ENCODE peak calls at places on chromosomes 4 and X, in ten cellular contexts. One of them, this sample, is unnamed. For H3K9me3, the result is how much of the 10 kb centered on the place peaks cover.

GRCh38 chrX:68833448-68833805 is 4.6 kb downstream of the EFNB1 start:
- DNase-seq in tibial nerve: no peak
- DNase-seq in Caco-2: no peak
- DNase-seq in right cardiac atrium: no peak
- DNase-seq in fibroblast of lung: no peak
- DNase-seq in neural progenitor cell: no peak
- DNase-seq in psoas muscle: no peak
- DNase-seq in body of pancreas: no peak
- DNase-seq in SJCRH30: no peak
- DNase-seq in heart right ventricle: no peak
- DNase-seq in this sample: no peak

GRCh38 chrX:136920001-136920400 is 39.5 kb upstream of the RBMX start:
- DNase-seq in tibial nerve: no peak
- DNase-seq in Caco-2: no peak
- DNase-seq in right cardiac atrium: no peak
- DNase-seq in fibroblast of lung: no peak
- DNase-seq in neural progenitor cell: no peak
- DNase-seq in psoas muscle: no peak
- DNase-seq in body of pancreas: no peak
- DNase-seq in SJCRH30: no peak
- DNase-seq in heart right ventricle: no peak
- DNase-seq in this sample: no peak

GRCh38 chr4:76293705-76294274 is 12.7 kb upstream of the STBD1 start:
- DNase-seq in tibial nerve: no peak
- DNase-seq in Caco-2: no peak
- DNase-seq in right cardiac atrium: peak
- DNase-seq in fibroblast of lung: no peak
- DNase-seq in neural progenitor cell: no peak
- DNase-seq in psoas muscle: no peak
- DNase-seq in body of pancreas: peak
- DNase-seq in SJCRH30: no peak
- DNase-seq in heart right ventricle: no peak
- DNase-seq in this sample: no peak

GRCh38 chr4:61638600-61638999 is 438.5 kb downstream of the ADGRL3 start:
- DNase-seq in tibial nerve: no peak
- DNase-seq in Caco-2: no peak
- DNase-seq in right cardiac atrium: no peak
- DNase-seq in fibroblast of lung: peak
- DNase-seq in neural progenitor cell: no peak
- DNase-seq in psoas muscle: no peak
- DNase-seq in body of pancreas: no peak
- DNase-seq in SJCRH30: no peak
- DNase-seq in heart right ventricle: no peak
- DNase-seq in this sample: no peak

GRCh38 chr4:73499996-73500765 is 18.6 kb downstream of the AFM start:
- DNase-seq in tibial nerve: no peak
- DNase-seq in Caco-2: no peak
- DNase-seq in right cardiac atrium: no peak
- DNase-seq in fibroblast of lung: peak
- DNase-seq in neural progenitor cell: no peak
- DNase-seq in psoas muscle: no peak
- DNase-seq in body of pancreas: peak
- DNase-seq in SJCRH30: no peak
- DNase-seq in heart right ventricle: no peak
- DNase-seq in this sample: no peak

GRCh38 chr4:56206258-56206657 is 181.0 kb downstream of the AASDH start:
- DNase-seq in tibial nerve: no peak
- DNase-seq in Caco-2: no peak
- DNase-seq in right cardiac atrium: no peak
- DNase-seq in fibroblast of lung: no peak
- DNase-seq in neural progenitor cell: no peak
- DNase-seq in psoas muscle: no peak
- DNase-seq in body of pancreas: no peak
- DNase-seq in SJCRH30: no peak
- DNase-seq in heart right ventricle: no peak
- DNase-seq in this sample: no peak

GRCh38 chr4:169058312-169058711 is 48.3 kb upstream of the CBR4 start:
- DNase-seq in tibial nerve: no peak
- DNase-seq in Caco-2: no peak
- DNase-seq in right cardiac atrium: no peak
- DNase-seq in fibroblast of lung: no peak
- DNase-seq in neural progenitor cell: no peak
- DNase-seq in psoas muscle: peak
- DNase-seq in body of pancreas: no peak
- DNase-seq in SJCRH30: no peak
- DNase-seq in heart right ventricle: peak
- DNase-seq in this sample: no peak

GRCh38 chr4:108483650-108484049 is 136.7 kb upstream of the RPL34 start:
- DNase-seq in tibial nerve: no peak
- DNase-seq in Caco-2: no peak
- DNase-seq in right cardiac atrium: no peak
- DNase-seq in fibroblast of lung: no peak
- DNase-seq in neural progenitor cell: no peak
- DNase-seq in psoas muscle: no peak
- DNase-seq in body of pancreas: no peak
- DNase-seq in SJCRH30: no peak
- DNase-seq in heart right ventricle: no peak
- DNase-seq in this sample: no peak

GRCh38 chrX:112698946-112699345 is 19.2 kb upstream of the LHFPL1 start:
- DNase-seq in tibial nerve: no peak
- DNase-seq in Caco-2: no peak
- DNase-seq in right cardiac atrium: no peak
- DNase-seq in fibroblast of lung: no peak
- DNase-seq in neural progenitor cell: no peak
- DNase-seq in psoas muscle: no peak
- DNase-seq in body of pancreas: no peak
- DNase-seq in SJCRH30: no peak
- DNase-seq in heart right ventricle: no peak
- DNase-seq in this sample: no peak

GRCh38 chrX:119523664-119524184 is 41.5 kb downstream of the STEEP1 start:
- DNase-seq in tibial nerve: no peak
- DNase-seq in Caco-2: no peak
- DNase-seq in right cardiac atrium: no peak
- DNase-seq in fibroblast of lung: no peak
- DNase-seq in neural progenitor cell: no peak
- DNase-seq in psoas muscle: no peak
- DNase-seq in body of pancreas: no peak
- DNase-seq in SJCRH30: no peak
- DNase-seq in heart right ventricle: no peak
- DNase-seq in this sample: no peak

GRCh38 chr4:146643812-146644401 is 5.2 kb downstream of the POU4F2 start:
- DNase-seq in tibial nerve: no peak
- DNase-seq in Caco-2: peak
- DNase-seq in right cardiac atrium: no peak
- DNase-seq in fibroblast of lung: peak
- DNase-seq in neural progenitor cell: peak
- DNase-seq in psoas muscle: no peak
- DNase-seq in body of pancreas: no peak
- DNase-seq in SJCRH30: no peak
- DNase-seq in heart right ventricle: no peak
- DNase-seq in this sample: no peak

GRCh38 chr4:152572417-152573086 is 36.7 kb upstream of the FBXW7 start:
- DNase-seq in tibial nerve: no peak
- DNase-seq in Caco-2: peak
- DNase-seq in right cardiac atrium: no peak
- DNase-seq in fibroblast of lung: peak
- DNase-seq in neural progenitor cell: no peak
- DNase-seq in psoas muscle: no peak
- DNase-seq in body of pancreas: no peak
- DNase-seq in SJCRH30: no peak
- DNase-seq in heart right ventricle: no peak
- DNase-seq in this sample: no peak
- H3K9me3 ChIP-seq in tibial nerve: under half
- H3K9me3 ChIP-seq in Caco-2: under half
- H3K9me3 ChIP-seq in right cardiac atrium: under half
- H3K9me3 ChIP-seq in fibroblast of lung: under half
- H3K9me3 ChIP-seq in neural progenitor cell: under half
- H3K9me3 ChIP-seq in psoas muscle: under half
- H3K9me3 ChIP-seq in body of pancreas: under half
- H3K9me3 ChIP-seq in SJCRH30: under half
- H3K9me3 ChIP-seq in heart right ventricle: under half
- H3K9me3 ChIP-seq in this sample: under half

DNA sequence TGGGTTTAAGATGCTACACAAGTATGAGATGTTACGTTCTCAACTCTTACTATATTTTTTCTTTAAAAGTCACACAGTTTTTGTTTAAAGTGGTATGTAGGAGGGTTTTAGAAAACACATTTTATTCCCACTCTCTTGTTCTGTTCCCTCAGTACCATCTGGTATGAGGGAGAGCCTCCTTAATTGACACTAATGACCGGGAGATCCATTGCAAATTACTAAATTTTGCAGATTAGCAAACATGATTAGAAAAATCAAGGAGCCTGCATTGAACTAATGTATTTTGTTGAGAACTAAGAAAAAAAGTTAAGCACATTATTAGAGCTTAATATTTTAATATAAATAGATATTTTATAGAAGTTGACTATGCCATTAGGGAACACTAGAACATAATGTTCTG is 87.3 kb upstream of the UNC5C start:
- DNase-seq in tibial nerve: no peak
- DNase-seq in Caco-2: no peak
- DNase-seq in right cardiac atrium: no peak
- DNase-seq in fibroblast of lung: no peak
- DNase-seq in neural progenitor cell: no peak
- DNase-seq in psoas muscle: no peak
- DNase-seq in body of pancreas: no peak
- DNase-seq in SJCRH30: no peak
- DNase-seq in heart right ventricle: no peak
- DNase-seq in this sample: no peak
- H3K9me3 ChIP-seq in tibial nerve: under half
- H3K9me3 ChIP-seq in Caco-2: under half
- H3K9me3 ChIP-seq in right cardiac atrium: under half
- H3K9me3 ChIP-seq in fibroblast of lung: under half
- H3K9me3 ChIP-seq in neural progenitor cell: under half
- H3K9me3 ChIP-seq in psoas muscle: under half
- H3K9me3 ChIP-seq in body of pancreas: under half
- H3K9me3 ChIP-seq in SJCRH30: under half
- H3K9me3 ChIP-seq in heart right ventricle: under half
- H3K9me3 ChIP-seq in this sample: under half

GRCh38 chr4:116020141-116020722 is 906.8 kb upstream of the NDST4 start:
- DNase-seq in tibial nerve: no peak
- DNase-seq in Caco-2: no peak
- DNase-seq in right cardiac atrium: no peak
- DNase-seq in fibroblast of lung: no peak
- DNase-seq in neural progenitor cell: peak
- DNase-seq in psoas muscle: no peak
- DNase-seq in body of pancreas: no peak
- DNase-seq in SJCRH30: no peak
- DNase-seq in heart right ventricle: no peak
- DNase-seq in this sample: no peak

GRCh38 chr4:116015062-116015461 is 901.6 kb upstream of the NDST4 start:
- DNase-seq in tibial nerve: no peak
- DNase-seq in Caco-2: no peak
- DNase-seq in right cardiac atrium: no peak
- DNase-seq in fibroblast of lung: no peak
- DNase-seq in neural progenitor cell: no peak
- DNase-seq in psoas muscle: no peak
- DNase-seq in body of pancreas: no peak
- DNase-seq in SJCRH30: no peak
- DNase-seq in heart right ventricle: no peak
- DNase-seq in this sample: no peak

GRCh38 chr4:116018831-116019230 is 905.4 kb upstream of the NDST4 start:
- DNase-seq in tibial nerve: no peak
- DNase-seq in Caco-2: no peak
- DNase-seq in right cardiac atrium: no peak
- DNase-seq in fibroblast of lung: no peak
- DNase-seq in neural progenitor cell: no peak
- DNase-seq in psoas muscle: no peak
- DNase-seq in body of pancreas: no peak
- DNase-seq in SJCRH30: no peak
- DNase-seq in heart right ventricle: no peak
- DNase-seq in this sample: no peak

GRCh38 chr4:116015549-116015948 is 902.1 kb upstream of the NDST4 start:
- DNase-seq in tibial nerve: no peak
- DNase-seq in Caco-2: no peak
- DNase-seq in right cardiac atrium: no peak
- DNase-seq in fibroblast of lung: no peak
- DNase-seq in neural progenitor cell: no peak
- DNase-seq in psoas muscle: no peak
- DNase-seq in body of pancreas: no peak
- DNase-seq in SJCRH30: no peak
- DNase-seq in heart right ventricle: no peak
- DNase-seq in this sample: no peak

DNA sequence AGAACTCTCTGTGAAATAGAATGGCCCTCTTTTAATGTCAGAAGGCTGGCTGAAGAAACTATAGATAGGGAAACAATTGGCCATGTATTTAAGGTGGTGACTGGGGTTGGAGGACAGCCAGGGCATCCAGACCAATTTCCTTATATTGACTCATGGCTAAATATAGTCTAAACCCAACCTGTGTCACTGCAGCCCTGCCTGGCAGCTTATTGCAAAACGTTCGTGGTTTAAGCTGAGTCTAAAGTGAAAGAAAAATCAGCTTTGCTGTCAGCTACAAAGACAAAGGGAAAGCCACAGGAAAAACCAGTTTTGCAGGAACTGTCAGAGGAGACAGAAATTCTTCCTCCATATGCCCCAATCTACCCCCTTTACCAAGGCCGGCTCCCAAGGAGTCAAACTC is 902.8 kb upstream of the NDST4 start:
- DNase-seq in tibial nerve: no peak
- DNase-seq in Caco-2: no peak
- DNase-seq in right cardiac atrium: peak
- DNase-seq in fibroblast of lung: peak
- DNase-seq in neural progenitor cell: no peak
- DNase-seq in psoas muscle: no peak
- DNase-seq in body of pancreas: peak
- DNase-seq in SJCRH30: no peak
- DNase-seq in heart right ventricle: no peak
- DNase-seq in this sample: no peak
- H3K9me3 ChIP-seq in tibial nerve: under half
- H3K9me3 ChIP-seq in Caco-2: under half
- H3K9me3 ChIP-seq in right cardiac atrium: under half
- H3K9me3 ChIP-seq in fibroblast of lung: under half
- H3K9me3 ChIP-seq in neural progenitor cell: under half
- H3K9me3 ChIP-seq in psoas muscle: under half
- H3K9me3 ChIP-seq in body of pancreas: under half
- H3K9me3 ChIP-seq in SJCRH30: under half
- H3K9me3 ChIP-seq in heart right ventricle: under half
- H3K9me3 ChIP-seq in this sample: under half

DNA sequence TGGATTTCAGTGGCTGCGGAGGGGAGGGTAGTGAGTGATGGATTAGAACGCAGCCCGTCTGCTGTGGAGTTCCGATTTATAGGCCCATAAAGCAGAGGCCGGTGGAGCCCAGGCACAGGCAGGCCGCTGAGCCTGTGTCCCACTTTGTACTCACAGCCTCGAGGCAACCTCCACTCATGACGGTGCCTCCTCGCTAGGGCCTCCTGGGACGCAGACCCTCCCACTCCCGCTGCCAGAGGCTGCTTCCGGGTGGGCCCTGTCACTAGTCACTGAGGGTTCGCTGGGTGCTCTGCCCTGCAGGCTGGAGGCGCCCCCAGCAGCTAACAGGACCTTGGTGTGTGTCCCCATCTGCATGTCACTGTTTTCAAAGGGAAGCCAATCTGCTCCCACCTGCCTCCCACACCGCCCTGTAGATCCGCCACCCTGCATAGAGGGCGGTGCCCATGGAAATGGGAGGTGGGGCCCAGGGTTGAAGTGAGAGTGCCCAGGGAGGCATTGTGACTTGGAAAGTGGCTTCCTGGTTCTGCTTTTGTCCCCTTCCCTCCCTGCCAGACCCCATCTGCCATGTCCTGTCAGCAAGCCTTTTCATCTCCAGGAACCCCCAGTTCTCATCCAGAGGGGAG is 135.5 kb upstream of the PSAPL1 start:
- DNase-seq in tibial nerve: no peak
- DNase-seq in Caco-2: no peak
- DNase-seq in right cardiac atrium: no peak
- DNase-seq in fibroblast of lung: no peak
- DNase-seq in neural progenitor cell: no peak
- DNase-seq in psoas muscle: no peak
- DNase-seq in body of pancreas: no peak
- DNase-seq in SJCRH30: no peak
- DNase-seq in heart right ventricle: no peak
- DNase-seq in this sample: no peak
- H3K9me3 ChIP-seq in tibial nerve: under half
- H3K9me3 ChIP-seq in Caco-2: under half
- H3K9me3 ChIP-seq in right cardiac atrium: under half
- H3K9me3 ChIP-seq in fibroblast of lung: under half
- H3K9me3 ChIP-seq in neural progenitor cell: under half
- H3K9me3 ChIP-seq in psoas muscle: under half
- H3K9me3 ChIP-seq in body of pancreas: under half
- H3K9me3 ChIP-seq in SJCRH30: under half
- H3K9me3 ChIP-seq in heart right ventricle: under half
- H3K9me3 ChIP-seq in this sample: under half